ENCODE peak calls at places on chromosomes 16 and 17, in five cellular contexts. W, L, I, K and R are unnamed samples.

GRCh38 chr17:47704116-47704515 is 10.2 kb downstream of the TBKBP1 start:
- DNase-seq in W (no peak), L (no peak), I (no peak), K (no peak), R (peak; percentile 62)

GRCh38 chr17:66304304-66305174 is 2.1 kb downstream of the PRKCA start:
- DNase-seq in W (peak; percentile 1), L (no peak), I (peak; percentile 64), K (no peak), R (peak; percentile 66)

GRCh38 chr16:89785523-89786155 is 30.8 kb downstream of the FANCA start:
- DNase-seq in W (no peak), L (no peak), I (no peak), K (no peak), R (no peak)

GRCh38 chr16:764848-765487 is 4.4 kb downstream of the MSLN start:
- DNase-seq in W (no peak), L (no peak), I (no peak), K (no peak), R (no peak)

GRCh38 chr16:20347666-20348364 is 4.7 kb downstream of the UMOD start:
- DNase-seq in W (no peak), L (no peak), I (no peak), K (no peak), R (no peak)

GRCh38 chr17:81190591-81190990 is 24.6 kb upstream of the AATK start:
- DNase-seq in W (no peak), L (no peak), I (no peak), K (no peak), R (no peak)

GRCh38 chr17:40348136-40348504 is 16.4 kb downstream of the GJD3 start:
- DNase-seq in W (no peak), L (no peak), I (no peak), K (no peak), R (peak; percentile 91)

GRCh38 chr17:47604268-47604927 is 45.3 kb upstream of the KPNB1 start:
- DNase-seq in W (no peak), L (no peak), I (no peak), K (no peak), R (peak; percentile 46)

GRCh38 chr17:72693147-72693878 is 399.2 kb downstream of the SLC39A11 start:
- DNase-seq in W (no peak), L (no peak), I (no peak), K (no peak), R (no peak)

GRCh38 chr17:80891096-80892018 is 100.3 kb upstream of the CHMP6 start:
- DNase-seq in W (no peak), L (no peak), I (no peak), K (no peak), R (peak; percentile 99)

GRCh38 chr16:77868478-77868877 is 80.1 kb downstream of the VAT1L start:
- DNase-seq in W (no peak), L (no peak), I (no peak), K (no peak), R (no peak)

GRCh38 chr17:12974319-12974661 is 43.5 kb downstream of the ELAC2 start:
- DNase-seq in W (no peak), L (no peak), I (no peak), K (no peak), R (no peak)

GRCh38 chr16:503150-504071 is 24.1 kb upstream of the CAPN15 start:
- DNase-seq in W (no peak), L (no peak), I (no peak), K (no peak), R (peak; percentile 83)

GRCh38 chr16:72084445-72084844 is 9.0 kb downstream of the TXNL4B start:
- DNase-seq in W (no peak), L (no peak), I (no peak), K (no peak), R (no peak)

GRCh38 chr17:5555254-5555653 is 29.1 kb downstream of the NLRP1 start:
- DNase-seq in W (no peak), L (peak; percentile 35), I (no peak), K (peak; percentile 41), R (peak; percentile 93)

GRCh38 chr17:69719474-69720048 is 305.1 kb downstream of the MAP2K6 start:
- DNase-seq in W (no peak), L (no peak), I (no peak), K (no peak), R (no peak)

GRCh38 chr17:27921077-27921476 is 27.9 kb upstream of the LYRM9 start:
- DNase-seq in W (no peak), L (no peak), I (no peak), K (no peak), R (no peak)

GRCh38 chr17:72614871-72615626 is 477.4 kb downstream of the SLC39A11 start:
- DNase-seq in W (peak; percentile 15), L (no peak), I (peak; percentile 66), K (no peak), R (peak; percentile 72)

GRCh38 chr17:80649672-80650338 is 105.2 kb downstream of the RPTOR start:
- DNase-seq in W (peak; percentile 72), L (peak; percentile 95), I (peak; percentile 79), K (no peak), R (peak; percentile 95)

GRCh38 chr16:15610369-15610871 is 32.5 kb downstream of the MARF1 start:
- DNase-seq in W (no peak), L (no peak), I (no peak), K (no peak), R (no peak)

GRCh38 chr16:67150833-67151396 is at the start of gene B3GNT9:
- DNase-seq in W (peak; percentile 72), L (peak; percentile 69), I (peak; percentile 86), K (peak; percentile 85), R (peak; percentile 100)

GRCh38 chr16:56898847-56899246 is 33.1 kb upstream of the HERPUD1 start:
- DNase-seq in W (no peak), L (no peak), I (no peak), K (no peak), R (no peak)

GRCh38 chr17:32100971-32101631 is 41.2 kb upstream of the RHOT1 start:
- DNase-seq in W (no peak), L (no peak), I (no peak), K (no peak), R (no peak)

GRCh38 chr17:6914711-6915110 is 81.1 kb upstream of the ALOX12 start:
- DNase-seq in W (no peak), L (no peak), I (no peak), K (no peak), R (no peak)

GRCh38 chr17:1147664-1148063 is 32.1 kb downstream of the ABR start:
- DNase-seq in W (peak; percentile 82), L (peak; percentile 92), I (peak; percentile 78), K (no peak), R (peak; percentile 96)

GRCh38 chr17:19727466-19728113 is 11.2 kb upstream of the SLC47A2 start:
- DNase-seq in W (no peak), L (no peak), I (no peak), K (no peak), R (peak; percentile 88)

GRCh38 chr16:68093816-68094613 is 8.8 kb downstream of the NFATC3 start:
- DNase-seq in W (peak; percentile 31), L (no peak), I (peak; percentile 32), K (no peak), R (no peak)

DNA sequence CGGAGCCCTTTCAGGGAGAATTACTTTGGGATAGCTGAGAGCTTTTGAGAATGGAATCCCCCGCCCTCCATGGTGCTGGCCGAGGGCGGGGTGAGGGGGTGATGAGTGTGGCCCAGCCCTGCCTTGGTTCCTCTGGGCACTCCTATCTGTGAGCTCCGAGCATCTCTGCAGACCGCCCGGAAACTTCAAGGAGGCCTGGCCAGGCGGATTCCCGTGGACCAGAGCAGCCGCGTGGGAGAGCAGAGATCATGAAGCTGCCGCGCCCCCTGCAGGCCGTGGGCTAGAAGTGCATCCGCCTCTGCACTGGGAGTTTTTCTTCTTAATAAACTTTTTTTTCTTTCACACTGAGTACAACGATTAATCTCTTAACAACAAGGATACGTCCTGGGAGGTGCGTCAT is 392.9 kb upstream of the EEF2KMT start:
- DNase-seq in W (peak; percentile 72), L (peak; percentile 78), I (peak; percentile 82), K (no peak), R (no peak)
- TF ChIP-seq CTCF in W (no peak), L (peak; percentile 86), I (peak; percentile 97), K (no peak), R (no peak)

GRCh38 chr17:58364270-58364942 is 12.4 kb upstream of the SUPT4H1 start:
- DNase-seq in W (peak; percentile 44), L (no peak), I (peak; percentile 21), K (no peak), R (no peak)

GRCh38 chr17:58365185-58365979 is 13.4 kb upstream of the SUPT4H1 start:
- DNase-seq in W (no peak), L (no peak), I (no peak), K (no peak), R (no peak)

GRCh38 chr17:58360664-58361063 is 8.7 kb upstream of the SUPT4H1 start:
- DNase-seq in W (no peak), L (no peak), I (no peak), K (no peak), R (no peak)

GRCh38 chr17:58363457-58364185 is 11.6 kb upstream of the SUPT4H1 start:
- DNase-seq in W (no peak), L (no peak), I (no peak), K (no peak), R (no peak)

DNA sequence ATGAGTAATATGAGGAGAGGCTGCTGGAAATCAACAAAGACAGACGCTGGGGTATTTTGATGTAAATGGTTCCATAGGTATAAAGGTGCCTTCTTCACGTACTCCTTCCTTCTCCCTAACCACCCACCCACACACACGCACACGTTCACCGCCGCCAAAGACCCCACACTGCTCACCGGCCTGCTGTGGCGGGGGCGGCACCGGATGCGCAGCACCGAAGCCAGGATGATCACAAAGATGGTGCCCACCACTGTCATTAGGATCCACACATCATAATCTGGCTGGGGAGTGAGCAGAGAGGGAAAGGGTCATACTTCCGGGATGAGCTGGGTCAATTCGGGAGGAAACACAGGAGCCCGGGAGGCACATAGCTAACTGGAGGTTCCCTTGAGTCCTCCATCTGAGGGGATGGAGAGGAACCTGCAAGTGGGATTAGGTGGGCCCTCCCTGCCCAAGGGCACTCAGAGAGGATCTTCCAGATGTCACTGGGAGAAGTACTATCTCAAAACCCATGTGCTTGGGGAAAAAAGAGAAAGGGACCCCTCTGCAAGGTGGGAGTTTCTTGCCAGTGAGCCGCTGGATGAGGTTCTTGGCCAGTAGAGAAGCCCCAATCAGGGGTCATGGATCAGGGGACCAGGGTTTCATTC is 10.5 kb upstream of the SUPT4H1 start:
- DNase-seq in W (no peak), L (no peak), I (no peak), K (no peak), R (no peak)
- H3K4me3 ChIP-seq in W (no peak overlapping the region), L (no peak overlapping the region), I (no peak overlapping the region), K (no peak overlapping the region), R (no peak overlapping the region)

GRCh38 chr17:57861737-57862409 is 12.0 kb upstream of the MRPS23 start:
- DNase-seq in W (peak; percentile 49), L (peak; percentile 7), I (peak; percentile 68), K (no peak), R (peak; percentile 94)

GRCh38 chr17:57859601-57860413 is 10.0 kb upstream of the MRPS23 start:
- DNase-seq in W (no peak), L (peak; percentile 25), I (no peak), K (no peak), R (peak; percentile 21)

GRCh38 chr17:57862410-57862989 is 12.7 kb upstream of the MRPS23 start:
- DNase-seq in W (no peak), L (peak; percentile 23), I (no peak), K (no peak), R (peak; percentile 19)

GRCh38 chr17:57860414-57860999 is 10.7 kb upstream of the MRPS23 start:
- DNase-seq in W (no peak), L (no peak), I (no peak), K (no peak), R (peak; percentile 26)

GRCh38 chr17:57861000-57861736 is 11.3 kb upstream of the MRPS23 start:
- DNase-seq in W (no peak), L (peak; percentile 58), I (peak; percentile 41), K (no peak), R (peak; percentile 87)
- TF ChIP-seq CTCF in W (no peak), L (no peak), I (no peak), K (no peak), R (no peak)

GRCh38 chr17:58344791-58345157 is 7.2 kb downstream of the SUPT4H1 start:
- DNase-seq in W (no peak), L (no peak), I (no peak), K (no peak), R (no peak)
- H3K4me3 ChIP-seq in W (no peak overlapping the region), L (no peak overlapping the region), I (no peak overlapping the region), K (no peak overlapping the region), R (no peak overlapping the region)